ENCODE peak calls at places on chromosomes 1 and 21, in nine cellular contexts. One of them, this sample, is unnamed.
A peak's percentile ranks its signal among the peaks of the same experiment; 100 is the strongest.

GRCh38 chr1:65068202-65069011 is 79.6 kb upstream of the AK4 start:
- DNase-seq in CD8-positive, alpha-beta T cell: peak; percentile 29
- DNase-seq in adrenal gland: no peak
- DNase-seq in left ventricle myocardium inferior: no peak
- DNase-seq in gastrocnemius medialis: no peak
- DNase-seq in astrocyte: no peak
- DNase-seq in colonic mucosa: peak; percentile 53
- DNase-seq in left lung: no peak
- DNase-seq in thoracic aorta: no peak
- DNase-seq in this sample: no peak

GRCh38 chr1:178262101-178262500 is 168.2 kb downstream of the RASAL2 start:
- DNase-seq in CD8-positive, alpha-beta T cell: no peak
- DNase-seq in astrocyte: peak; percentile 80
- DNase-seq in colonic mucosa: no peak
- DNase-seq in left lung: no peak
- DNase-seq in left ventricle myocardium inferior: no peak
- DNase-seq in gastrocnemius medialis: no peak
- DNase-seq in adrenal gland: no peak
- DNase-seq in thoracic aorta: no peak
- DNase-seq in this sample: no peak

GRCh38 chr1:113434081-113434873 is 44.0 kb downstream of the MAGI3 start:
- DNase-seq in astrocyte: no peak
- DNase-seq in gastrocnemius medialis: no peak
- DNase-seq in left lung: no peak
- DNase-seq in thoracic aorta: no peak
- DNase-seq in CD8-positive, alpha-beta T cell: no peak
- DNase-seq in left ventricle myocardium inferior: no peak
- DNase-seq in colonic mucosa: no peak
- DNase-seq in adrenal gland: no peak
- DNase-seq in this sample: no peak

GRCh38 chr1:204409878-204410763 is 1.5 kb downstream of the PPP1R15B start:
- DNase-seq in colonic mucosa: peak; percentile 30
- DNase-seq in left lung: no peak
- DNase-seq in gastrocnemius medialis: no peak
- DNase-seq in astrocyte: no peak
- DNase-seq in left ventricle myocardium inferior: no peak
- DNase-seq in adrenal gland: no peak
- DNase-seq in thoracic aorta: no peak
- DNase-seq in CD8-positive, alpha-beta T cell: no peak
- DNase-seq in this sample: no peak

GRCh38 chr21:41367598-41368360 is 6.0 kb downstream of the MX2 start:
- DNase-seq in left lung: no peak
- DNase-seq in adrenal gland: no peak
- DNase-seq in gastrocnemius medialis: no peak
- DNase-seq in astrocyte: no peak
- DNase-seq in left ventricle myocardium inferior: no peak
- DNase-seq in thoracic aorta: no peak
- DNase-seq in CD8-positive, alpha-beta T cell: no peak
- DNase-seq in colonic mucosa: no peak
- DNase-seq in this sample: peak; percentile 79

GRCh38 chr1:25666437-25666836 is 49.8 kb downstream of the MAN1C1 start:
- DNase-seq in thoracic aorta: no peak
- DNase-seq in left ventricle myocardium inferior: no peak
- DNase-seq in left lung: no peak
- DNase-seq in astrocyte: no peak
- DNase-seq in CD8-positive, alpha-beta T cell: no peak
- DNase-seq in colonic mucosa: no peak
- DNase-seq in gastrocnemius medialis: no peak
- DNase-seq in adrenal gland: no peak
- DNase-seq in this sample: no peak

GRCh38 chr1:167683641-167684502 is 37.9 kb upstream of the MPZL1 start:
- DNase-seq in adrenal gland: no peak
- DNase-seq in colonic mucosa: no peak
- DNase-seq in CD8-positive, alpha-beta T cell: no peak
- DNase-seq in thoracic aorta: no peak
- DNase-seq in gastrocnemius medialis: peak; percentile 68
- DNase-seq in astrocyte: peak; percentile 41
- DNase-seq in left ventricle myocardium inferior: peak; percentile 45
- DNase-seq in left lung: peak; percentile 87
- DNase-seq in this sample: no peak

GRCh38 chr21:45379171-45379900 is 25.6 kb upstream of the COL18A1 start:
- DNase-seq in colonic mucosa: no peak
- DNase-seq in gastrocnemius medialis: no peak
- DNase-seq in left ventricle myocardium inferior: peak; percentile 13
- DNase-seq in astrocyte: no peak
- DNase-seq in left lung: peak; percentile 55
- DNase-seq in CD8-positive, alpha-beta T cell: no peak
- DNase-seq in thoracic aorta: no peak
- DNase-seq in adrenal gland: no peak
- DNase-seq in this sample: no peak

GRCh38 chr1:116923421-116923820 is 13.7 kb downstream of the PTGFRN start:
- DNase-seq in left lung: no peak
- DNase-seq in CD8-positive, alpha-beta T cell: no peak
- DNase-seq in adrenal gland: no peak
- DNase-seq in colonic mucosa: no peak
- DNase-seq in left ventricle myocardium inferior: no peak
- DNase-seq in astrocyte: peak; percentile 65
- DNase-seq in gastrocnemius medialis: no peak
- DNase-seq in thoracic aorta: no peak
- DNase-seq in this sample: no peak

GRCh38 chr1:25174730-25175612 is 57.3 kb downstream of the SYF2 start:
- DNase-seq in colonic mucosa: no peak
- DNase-seq in adrenal gland: no peak
- DNase-seq in astrocyte: no peak
- DNase-seq in CD8-positive, alpha-beta T cell: no peak
- DNase-seq in gastrocnemius medialis: no peak
- DNase-seq in left ventricle myocardium inferior: no peak
- DNase-seq in left lung: no peak
- DNase-seq in thoracic aorta: no peak
- DNase-seq in this sample: no peak

GRCh38 chr1:196229546-196229945 is 378.7 kb downstream of the KCNT2 start:
- DNase-seq in gastrocnemius medialis: no peak
- DNase-seq in left ventricle myocardium inferior: no peak
- DNase-seq in astrocyte: no peak
- DNase-seq in CD8-positive, alpha-beta T cell: no peak
- DNase-seq in adrenal gland: no peak
- DNase-seq in left lung: no peak
- DNase-seq in colonic mucosa: no peak
- DNase-seq in thoracic aorta: no peak
- DNase-seq in this sample: no peak

GRCh38 chr1:8816831-8817412 is 518 bp downstream of the RERE start:
- DNase-seq in left ventricle myocardium inferior: peak; percentile 23
- DNase-seq in adrenal gland: peak; percentile 40
- DNase-seq in CD8-positive, alpha-beta T cell: peak; percentile 22
- DNase-seq in colonic mucosa: peak; percentile 51
- DNase-seq in gastrocnemius medialis: peak; percentile 28
- DNase-seq in thoracic aorta: no peak
- DNase-seq in astrocyte: no peak
- DNase-seq in left lung: peak; percentile 78
- DNase-seq in this sample: peak; percentile 53

GRCh38 chr1:233945979-233946378 is 41.5 kb downstream of the SLC35F3 start:
- DNase-seq in colonic mucosa: no peak
- DNase-seq in astrocyte: no peak
- DNase-seq in left lung: no peak
- DNase-seq in left ventricle myocardium inferior: no peak
- DNase-seq in CD8-positive, alpha-beta T cell: no peak
- DNase-seq in gastrocnemius medialis: no peak
- DNase-seq in adrenal gland: no peak
- DNase-seq in thoracic aorta: no peak
- DNase-seq in this sample: no peak

DNA sequence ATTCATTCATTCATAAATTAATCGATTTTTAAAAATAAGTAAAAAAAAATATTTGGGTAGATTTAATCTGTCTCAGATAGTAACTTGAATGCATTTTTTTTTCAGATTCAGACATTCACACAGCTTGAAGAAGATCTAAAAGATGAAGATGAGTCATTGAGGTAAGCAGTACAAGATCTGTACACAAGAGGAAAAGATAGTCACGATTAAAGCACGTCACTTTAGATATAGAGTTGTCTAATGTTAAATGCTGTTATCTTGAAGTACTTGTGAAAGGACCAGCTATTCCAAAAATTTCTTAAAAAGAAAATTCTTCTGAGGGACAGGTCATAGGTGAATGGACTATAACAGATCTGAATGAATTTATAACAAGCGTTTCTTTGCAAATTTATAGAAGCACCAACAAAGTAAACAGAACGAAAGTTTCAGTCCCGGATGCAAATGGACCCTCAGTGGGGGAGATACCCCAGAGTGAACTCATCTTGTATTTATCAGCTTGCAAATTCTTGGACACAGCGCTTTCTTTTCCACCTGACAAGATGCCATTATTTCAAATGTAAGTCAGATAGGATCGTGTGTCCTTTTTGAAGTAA is 31.2 kb upstream of the MORC3 start:
- DNase-seq in adrenal gland: no peak
- DNase-seq in astrocyte: peak; percentile 12
- DNase-seq in CD8-positive, alpha-beta T cell: no peak
- DNase-seq in colonic mucosa: no peak
- DNase-seq in left ventricle myocardium inferior: no peak
- DNase-seq in gastrocnemius medialis: no peak
- DNase-seq in left lung: no peak
- DNase-seq in thoracic aorta: no peak
- DNase-seq in this sample: no peak
- H3K27me3 ChIP-seq in adrenal gland: no peaks in the 10 kb centered on the region
- H3K27me3 ChIP-seq in astrocyte: no peaks in the 10 kb centered on the region
- H3K27me3 ChIP-seq in CD8-positive, alpha-beta T cell: no peaks in the 10 kb centered on the region
- H3K27me3 ChIP-seq in colonic mucosa: no peaks in the 10 kb centered on the region
- H3K27me3 ChIP-seq in left ventricle myocardium inferior: no peaks in the 10 kb centered on the region
- H3K27me3 ChIP-seq in gastrocnemius medialis: no peaks in the 10 kb centered on the region
- H3K27me3 ChIP-seq in left lung: no peaks in the 10 kb centered on the region
- H3K27me3 ChIP-seq in thoracic aorta: no peaks in the 10 kb centered on the region
- H3K27me3 ChIP-seq in this sample: no peaks in the 10 kb centered on the region

GRCh38 chr1:38942664-38943428 is 1.2 kb upstream of the RHBDL2 start:
- DNase-seq in left ventricle myocardium inferior: no peak
- DNase-seq in adrenal gland: no peak
- DNase-seq in left lung: no peak
- DNase-seq in thoracic aorta: no peak
- DNase-seq in CD8-positive, alpha-beta T cell: no peak
- DNase-seq in gastrocnemius medialis: no peak
- DNase-seq in colonic mucosa: no peak
- DNase-seq in astrocyte: no peak
- DNase-seq in this sample: no peak

GRCh38 chr1:38938722-38939260 is 2.8 kb downstream of the RHBDL2 start:
- DNase-seq in thoracic aorta: no peak
- DNase-seq in left lung: no peak
- DNase-seq in left ventricle myocardium inferior: no peak
- DNase-seq in colonic mucosa: no peak
- DNase-seq in CD8-positive, alpha-beta T cell: no peak
- DNase-seq in astrocyte: no peak
- DNase-seq in adrenal gland: no peak
- DNase-seq in gastrocnemius medialis: no peak
- DNase-seq in this sample: no peak

GRCh38 chr1:38940339-38941047 is 1.1 kb downstream of the RHBDL2 start:
- DNase-seq in adrenal gland: no peak
- DNase-seq in left ventricle myocardium inferior: no peak
- DNase-seq in astrocyte: no peak
- DNase-seq in thoracic aorta: no peak
- DNase-seq in CD8-positive, alpha-beta T cell: no peak
- DNase-seq in colonic mucosa: peak; percentile 86
- DNase-seq in left lung: no peak
- DNase-seq in gastrocnemius medialis: no peak
- DNase-seq in this sample: no peak

GRCh38 chr1:38941527-38942019 is at the start of gene RHBDL2:
- DNase-seq in colonic mucosa: peak; percentile 91
- DNase-seq in adrenal gland: peak; percentile 74
- DNase-seq in left ventricle myocardium inferior: peak; percentile 54
- DNase-seq in CD8-positive, alpha-beta T cell: no peak
- DNase-seq in thoracic aorta: no peak
- DNase-seq in left lung: peak; percentile 88
- DNase-seq in gastrocnemius medialis: peak; percentile 22
- DNase-seq in astrocyte: peak; percentile 44
- DNase-seq in this sample: no peak

GRCh38 chr1:38941093-38941492 is 537 bp downstream of the RHBDL2 start:
- DNase-seq in left ventricle myocardium inferior: no peak
- DNase-seq in left lung: no peak
- DNase-seq in CD8-positive, alpha-beta T cell: no peak
- DNase-seq in colonic mucosa: peak; percentile 53
- DNase-seq in adrenal gland: no peak
- DNase-seq in thoracic aorta: no peak
- DNase-seq in gastrocnemius medialis: no peak
- DNase-seq in astrocyte: no peak
- DNase-seq in this sample: no peak
- H3K4me3 ChIP-seq in left ventricle myocardium inferior: peak overlapping the region; percentile 60
- H3K4me3 ChIP-seq in left lung: peak overlapping the region; percentile 42
- H3K4me3 ChIP-seq in CD8-positive, alpha-beta T cell: no peak overlapping the region
- H3K4me3 ChIP-seq in colonic mucosa: peak overlapping the region; percentile 47
- H3K4me3 ChIP-seq in adrenal gland: peak overlapping the region; percentile 52
- H3K4me3 ChIP-seq in thoracic aorta: peak overlapping the region; percentile 61
- H3K4me3 ChIP-seq in gastrocnemius medialis: peak overlapping the region; percentile 40
- H3K4me3 ChIP-seq in astrocyte: peak overlapping the region; percentile 46
- H3K4me3 ChIP-seq in this sample: no peak overlapping the region

GRCh38 chr1:150066328-150066727 is 1.2 kb upstream of the VPS45 start:
- DNase-seq in left ventricle myocardium inferior: no peak
- DNase-seq in adrenal gland: no peak
- DNase-seq in CD8-positive, alpha-beta T cell: no peak
- DNase-seq in colonic mucosa: no peak
- DNase-seq in thoracic aorta: no peak
- DNase-seq in astrocyte: no peak
- DNase-seq in gastrocnemius medialis: no peak
- DNase-seq in left lung: no peak
- DNase-seq in this sample: no peak

GRCh38 chr1:150066838-150067183 is 765 bp upstream of the VPS45 start:
- DNase-seq in thoracic aorta: no peak
- DNase-seq in left ventricle myocardium inferior: peak; percentile 47
- DNase-seq in CD8-positive, alpha-beta T cell: peak; percentile 35
- DNase-seq in colonic mucosa: peak; percentile 65
- DNase-seq in adrenal gland: no peak
- DNase-seq in gastrocnemius medialis: no peak
- DNase-seq in astrocyte: no peak
- DNase-seq in left lung: peak; percentile 82
- DNase-seq in this sample: no peak

GRCh38 chr1:150065184-150065871 is 2.2 kb upstream of the VPS45 start:
- DNase-seq in left lung: no peak
- DNase-seq in astrocyte: peak; percentile 75
- DNase-seq in thoracic aorta: no peak
- DNase-seq in CD8-positive, alpha-beta T cell: no peak
- DNase-seq in left ventricle myocardium inferior: no peak
- DNase-seq in adrenal gland: no peak
- DNase-seq in gastrocnemius medialis: no peak
- DNase-seq in colonic mucosa: no peak
- DNase-seq in this sample: no peak

GRCh38 chr1:150069923-150070322 is 2.3 kb downstream of the VPS45 start:
- DNase-seq in astrocyte: no peak
- DNase-seq in left lung: no peak
- DNase-seq in left ventricle myocardium inferior: no peak
- DNase-seq in adrenal gland: no peak
- DNase-seq in CD8-positive, alpha-beta T cell: no peak
- DNase-seq in gastrocnemius medialis: no peak
- DNase-seq in thoracic aorta: no peak
- DNase-seq in colonic mucosa: no peak
- DNase-seq in this sample: no peak

GRCh38 chr1:150067184-150068182 is at the start of gene VPS45:
- DNase-seq in gastrocnemius medialis: peak; percentile 91
- DNase-seq in thoracic aorta: peak; percentile 76
- DNase-seq in CD8-positive, alpha-beta T cell: peak; percentile 81
- DNase-seq in astrocyte: peak; percentile 90
- DNase-seq in colonic mucosa: peak; percentile 93
- DNase-seq in adrenal gland: peak; percentile 93
- DNase-seq in left lung: peak; percentile 94
- DNase-seq in left ventricle myocardium inferior: peak; percentile 91
- DNase-seq in this sample: peak; percentile 89
- TF ChIP-seq CTCF in gastrocnemius medialis: no peak
- TF ChIP-seq CTCF in thoracic aorta: peak; percentile 19
- TF ChIP-seq CTCF in CD8-positive, alpha-beta T cell: no peak
- TF ChIP-seq CTCF in astrocyte: no peak
- TF ChIP-seq CTCF in colonic mucosa: no peak
- TF ChIP-seq CTCF in adrenal gland: no peak
- TF ChIP-seq CTCF in left lung: no peak
- TF ChIP-seq CTCF in left ventricle myocardium inferior: peak; percentile 36
- TF ChIP-seq CTCF in this sample: no peak

GRCh38 chr1:182060877-182061276 is 635 bp downstream of the ZNF648 start:
- DNase-seq in gastrocnemius medialis: no peak
- DNase-seq in CD8-positive, alpha-beta T cell: no peak
- DNase-seq in adrenal gland: no peak
- DNase-seq in left ventricle myocardium inferior: no peak
- DNase-seq in colonic mucosa: no peak
- DNase-seq in thoracic aorta: no peak
- DNase-seq in left lung: no peak
- DNase-seq in astrocyte: no peak
- DNase-seq in this sample: no peak
- H3K27me3 ChIP-seq in gastrocnemius medialis: peaks cover 4% of the 10 kb centered on the region
- H3K27me3 ChIP-seq in CD8-positive, alpha-beta T cell: no peaks in the 10 kb centered on the region
- H3K27me3 ChIP-seq in adrenal gland: peaks cover 14% of the 10 kb centered on the region
- H3K27me3 ChIP-seq in left ventricle myocardium inferior: peaks cover 77% of the 10 kb centered on the region
- H3K27me3 ChIP-seq in colonic mucosa: no peaks in the 10 kb centered on the region
- H3K27me3 ChIP-seq in thoracic aorta: no peaks in the 10 kb centered on the region
- H3K27me3 ChIP-seq in left lung: peaks cover 14% of the 10 kb centered on the region
- H3K27me3 ChIP-seq in astrocyte: peaks cover 3% of the 10 kb centered on the region
- H3K27me3 ChIP-seq in this sample: no peaks in the 10 kb centered on the region